ENCODE peak calls at places on chromosome 21, in eight cellular contexts. E is right lobe of liver, Y is ovary, C is gastrocnemius medialis, S is GM12891, R is A549, Q is tibial nerve, J is K562. Z is an unnamed sample.

GRCh38 chr21:43608225-43608624 is 51.1 kb downstream of the HSF2BP start:
- DNase-seq in E (no peak), Y (no peak), C (no peak), S (no peak), R (no peak), Q (no peak), J (no peak), Z (no peak)

GRCh38 chr21:36429672-36430546 is 44.7 kb downstream of the CHAF1B start:
- DNase-seq in E (peak), Y (peak), C (peak), S (peak), R (peak), Q (peak), J (peak), Z (peak)

GRCh38 chr21:34722684-34723300 is 54.0 kb downstream of the CLIC6 start:
- DNase-seq in E (no peak), Y (no peak), C (no peak), S (no peak), R (no peak), Q (no peak), J (peak), Z (no peak)

GRCh38 chr21:31124005-31124404 is 85.7 kb upstream of the KRTAP19-8 start:
- DNase-seq in E (no peak), Y (no peak), C (no peak), S (no peak), R (no peak), Q (no peak), J (no peak), Z (no peak)

GRCh38 chr21:32463889-32464300 is 51.4 kb downstream of the EVA1C start:
- DNase-seq in E (no peak), Y (no peak), C (no peak), S (no peak), R (no peak), Q (no peak), J (no peak), Z (no peak)

GRCh38 chr21:34003428-34003827 is 70.0 kb upstream of the MRPS6 start:
- DNase-seq in E (no peak), Y (no peak), C (no peak), S (no peak), R (no peak), Q (no peak), J (no peak), Z (no peak)

GRCh38 chr21:35940074-35940927 is 120.0 kb downstream of the SETD4 start:
- DNase-seq in E (no peak), Y (peak), C (peak), S (peak), R (peak), Q (peak), J (peak), Z (peak)

GRCh38 chr21:22374218-22374969 is 1376.2 kb downstream of the NCAM2 start:
- DNase-seq in E (no peak), Y (no peak), C (no peak), S (no peak), R (no peak), Q (no peak), J (no peak), Z (no peak)

GRCh38 chr21:36976228-36976627 is 9.8 kb upstream of the HLCS start:
- DNase-seq in E (no peak), Y (no peak), C (no peak), S (no peak), R (no peak), Q (no peak), J (no peak), Z (no peak)

GRCh38 chr21:21383126-21383525 is 384.9 kb downstream of the NCAM2 start:
- DNase-seq in E (no peak), Y (no peak), C (no peak), S (no peak), R (no peak), Q (no peak), J (no peak), Z (no peak)

GRCh38 chr21:16402752-16403151 is 673.0 kb downstream of the USP25 start:
- DNase-seq in E (no peak), Y (no peak), C (no peak), S (no peak), R (no peak), Q (no peak), J (no peak), Z (no peak)

GRCh38 chr21:43864313-43864805 is 664 bp upstream of the AGPAT3 start:
- DNase-seq in E (peak), Y (peak), C (peak), S (peak), R (peak), Q (no peak), J (peak), Z (peak)

GRCh38 chr21:15207231-15207630 is 142.4 kb upstream of the NRIP1 start:
- DNase-seq in E (no peak), Y (no peak), C (no peak), S (no peak), R (no peak), Q (no peak), J (no peak), Z (no peak)

GRCh38 chr21:15208787-15209186 is 144.0 kb upstream of the NRIP1 start:
- DNase-seq in E (no peak), Y (no peak), C (no peak), S (no peak), R (no peak), Q (no peak), J (no peak), Z (no peak)

GRCh38 chr21:15209224-15209623 is 144.4 kb upstream of the NRIP1 start:
- DNase-seq in E (no peak), Y (no peak), C (no peak), S (no peak), R (no peak), Q (no peak), J (no peak), Z (no peak)

GRCh38 chr21:15206514-15206913 is 141.7 kb upstream of the NRIP1 start:
- DNase-seq in E (no peak), Y (no peak), C (no peak), S (peak), R (no peak), Q (no peak), J (no peak), Z (no peak)

DNA sequence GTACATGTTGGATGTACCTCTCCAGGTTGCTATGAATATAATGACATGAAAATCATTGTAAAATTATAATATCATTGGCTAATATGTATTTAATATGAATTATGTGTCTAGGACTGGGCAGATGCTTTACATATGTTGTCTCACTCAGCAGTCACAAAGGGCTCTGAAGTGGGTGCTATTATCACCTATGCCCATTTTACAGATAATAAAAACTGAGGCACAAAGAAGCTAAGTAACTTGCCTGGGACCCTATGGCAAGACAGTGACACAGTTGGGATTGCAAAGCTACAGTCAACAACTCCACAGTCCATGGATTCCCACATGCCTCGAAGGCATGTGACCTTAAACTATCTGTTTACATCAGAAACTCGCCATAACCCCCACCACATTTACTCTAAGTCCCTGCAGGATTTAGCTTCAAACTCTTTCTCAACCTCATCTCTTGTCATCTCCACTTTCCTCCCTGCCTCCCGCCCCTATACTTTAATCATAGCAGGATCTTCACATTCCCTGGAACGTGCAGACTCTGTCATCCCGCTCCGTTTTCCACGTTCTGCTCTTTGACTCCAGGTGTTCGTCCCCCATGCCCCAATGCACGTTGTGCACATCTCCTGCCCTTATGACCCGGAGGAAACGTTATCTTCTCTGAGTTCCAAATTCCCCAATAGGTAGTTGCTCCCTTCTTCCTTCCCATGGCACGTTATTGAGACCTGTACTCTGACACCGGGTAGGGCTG is 143.0 kb upstream of the NRIP1 start:
- DNase-seq in E (no peak), Y (no peak), C (no peak), S (no peak), R (no peak), Q (no peak), J (no peak), Z (no peak)
- TF ChIP-seq POLR2A in E (no peak), Y (no peak), C (no peak), S (no peak), R (no peak), Q (no peak), J (no peak), Z (no peak)

GRCh38 chr21:42563261-42564045 is 49.8 kb downstream of the SLC37A1 start:
- DNase-seq in E (no peak), Y (no peak), C (no peak), S (no peak), R (no peak), Q (no peak), J (no peak), Z (peak)

GRCh38 chr21:42562258-42562657 is 48.6 kb downstream of the SLC37A1 start:
- DNase-seq in E (no peak), Y (no peak), C (no peak), S (no peak), R (no peak), Q (no peak), J (no peak), Z (no peak)

GRCh38 chr21:42562816-42563215 is 49.2 kb downstream of the SLC37A1 start:
- DNase-seq in E (peak), Y (no peak), C (no peak), S (no peak), R (no peak), Q (no peak), J (no peak), Z (peak)

GRCh38 chr21:42560517-42561179 is 47.0 kb downstream of the SLC37A1 start:
- DNase-seq in E (no peak), Y (no peak), C (no peak), S (no peak), R (no peak), Q (no peak), J (no peak), Z (no peak)

DNA sequence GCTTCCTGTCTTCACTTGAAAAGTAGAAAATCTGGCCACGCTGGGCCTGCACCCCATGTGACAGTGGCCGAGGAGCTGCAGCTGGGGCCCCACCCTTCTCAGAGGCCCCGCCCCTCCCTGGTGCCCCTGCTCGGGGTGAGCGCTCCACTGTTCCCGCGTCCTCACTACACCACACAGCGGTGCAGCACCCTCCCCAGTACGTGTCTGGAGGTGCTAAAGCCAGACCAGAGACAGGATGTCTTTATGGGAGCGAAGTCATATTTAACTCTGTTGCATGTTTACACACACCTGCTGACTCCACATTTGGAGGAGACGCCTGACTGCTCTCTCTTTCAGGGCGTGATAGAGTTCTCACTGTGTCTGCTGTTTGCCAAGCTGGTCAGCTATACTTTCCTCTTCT is 48.1 kb downstream of the SLC37A1 start:
- DNase-seq in E (no peak), Y (no peak), C (no peak), S (peak), R (no peak), Q (no peak), J (peak), Z (peak)
- TF ChIP-seq POLR2A in E (no peak), Y (no peak), C (no peak), S (no peak), R (no peak), Q (no peak), J (no peak), Z (peak)

GRCh38 chr21:42010507-42011493 is 640 bp upstream of the ZBTB21 start:
- DNase-seq in E (peak), Y (peak), C (no peak), S (no peak), R (peak), Q (no peak), J (peak), Z (peak)
- TF ChIP-seq POLR2A in E (peak), Y (no peak), C (no peak), S (no peak), R (peak), Q (no peak), J (peak), Z (no peak)

DNA sequence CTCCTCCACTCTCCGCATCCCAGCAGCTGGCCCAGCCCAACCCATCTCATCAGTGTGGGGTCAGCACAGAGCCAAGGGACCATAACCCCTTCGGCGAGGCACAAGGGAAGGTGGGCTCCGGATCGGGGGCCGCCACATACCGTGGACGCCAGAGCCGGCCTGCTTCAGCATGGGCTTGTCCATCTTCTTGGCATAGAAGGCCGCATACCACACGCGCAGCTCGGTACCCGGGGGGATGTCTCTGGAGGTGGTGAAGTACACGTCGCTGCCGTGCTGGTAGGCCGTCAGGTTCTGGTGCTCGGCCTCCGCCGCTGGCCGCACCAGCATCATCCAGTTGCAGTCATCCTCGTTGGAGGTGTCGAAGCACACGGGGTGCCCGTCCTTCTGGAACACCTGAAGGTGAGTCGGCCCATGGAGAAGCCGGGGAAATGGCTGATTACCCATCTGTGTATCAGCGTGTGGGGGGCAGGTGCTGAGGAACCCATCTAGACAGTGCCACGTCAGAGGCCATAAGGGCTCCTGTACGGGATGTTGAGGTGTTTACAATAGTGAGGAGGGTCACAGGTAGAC is 24.6 kb downstream of the PRDM15 start:
- DNase-seq in E (no peak), Y (no peak), C (no peak), S (no peak), R (no peak), Q (no peak), J (no peak), Z (no peak)
- TF ChIP-seq POLR2A in E (no peak), Y (no peak), C (no peak), S (no peak), R (no peak), Q (no peak), J (no peak), Z (no peak)

GRCh38 chr21:46286668-46286982 is 483 bp downstream of the YBEY start:
- DNase-seq in E (no peak), Y (no peak), C (no peak), S (no peak), R (no peak), Q (no peak), J (no peak), Z (no peak)
- TF ChIP-seq POLR2A in E (no peak), Y (no peak), C (no peak), S (no peak), R (no peak), Q (no peak), J (no peak), Z (no peak)

GRCh38 chr21:25639167-25639921 is at the start of gene JAM2:
- DNase-seq in E (peak), Y (peak), C (no peak), S (peak), R (no peak), Q (peak), J (peak), Z (peak)
- TF ChIP-seq POLR2A in E (no peak), Y (no peak), C (no peak), S (no peak), R (no peak), Q (peak), J (no peak), Z (no peak)

GRCh38 chr21:45562965-45563364 is 20.7 kb upstream of the SLC19A1 start:
- DNase-seq in E (no peak), Y (no peak), C (no peak), S (no peak), R (no peak), Q (no peak), J (no peak), Z (no peak)
- TF ChIP-seq POLR2A in E (no peak), Y (no peak), C (no peak), S (no peak), R (no peak), Q (no peak), J (no peak), Z (no peak)